ENCODE peak calls at places on chromosomes 1 and 21, in eight cellular contexts. P is left ventricle myocardium inferior; C is HCT116; R is PC-9; X is esophagus muscularis mucosa; N is CD8-positive, alpha-beta T cell; T is GM23338; F is tibial artery. W is an unnamed sample. For H3K27me3, the result is how much of the 10 kb centered on the place peaks cover.

GRCh38 chr1:183349201-183349711 is 68.9 kb downstream of the NMNAT2 start:
- DNase-seq in N (no peak), R (no peak), C (no peak), F (no peak), P (no peak), X (no peak), T (peak), W (no peak)

GRCh38 chr1:34028381-34029055 is 136.5 kb downstream of the CSMD2 start:
- DNase-seq in R (no peak), P (no peak), X (no peak), F (no peak), C (no peak), T (no peak), N (no peak), W (no peak)

GRCh38 chr1:239386453-239387303 is at the start of gene CHRM3:
- DNase-seq in N (no peak), R (no peak), X (no peak), T (peak), C (no peak), P (no peak), F (peak), W (peak)

GRCh38 chr1:21325731-21326387 is 35.6 kb upstream of the ECE1 start:
- DNase-seq in C (no peak), F (peak), R (no peak), P (no peak), N (no peak), T (no peak), X (no peak), W (no peak)

GRCh38 chr1:115332813-115333608 is 5.0 kb downstream of the NGF start:
- DNase-seq in C (no peak), F (peak), T (peak), P (no peak), X (no peak), R (no peak), N (no peak), W (no peak)

GRCh38 chr1:31815752-31816484 is at the start of gene SPOCD1:
- DNase-seq in R (peak), X (no peak), C (peak), T (peak), P (peak), N (peak), F (peak), W (peak)

GRCh38 chr1:56375184-56375837 is 204.1 kb downstream of the PLPP3 start:
- DNase-seq in X (peak), R (no peak), T (peak), F (no peak), N (no peak), P (no peak), C (no peak), W (no peak)

GRCh38 chr21:37914211-37914900 is 1.9 kb downstream of the KCNJ6 start:
- DNase-seq in F (no peak), N (no peak), R (no peak), C (no peak), P (no peak), X (no peak), T (peak), W (no peak)

GRCh38 chr1:83102630-83103071 is 896.3 kb downstream of the TTLL7 start:
- DNase-seq in X (no peak), C (no peak), P (no peak), F (no peak), T (peak), R (peak), N (no peak), W (no peak)

GRCh38 chr1:10586125-10586524 is 111.4 kb downstream of the PEX14 start:
- DNase-seq in C (no peak), F (no peak), T (no peak), R (no peak), X (no peak), N (no peak), P (no peak), W (no peak)

GRCh38 chr1:41241748-41242644 is at the start of gene SCMH1:
- DNase-seq in T (peak), R (peak), P (peak), X (no peak), N (peak), F (peak), C (no peak), W (peak)

GRCh38 chr1:17930635-17931034 is 175.5 kb downstream of the ACTL8 start:
- DNase-seq in R (no peak), F (no peak), N (no peak), C (no peak), P (peak), T (no peak), X (no peak), W (no peak)

GRCh38 chr1:8439015-8439702 is 121.2 kb downstream of the SLC45A1 start:
- DNase-seq in C (no peak), N (no peak), R (peak), F (peak), T (peak), P (peak), X (peak), W (peak)

GRCh38 chr1:206503591-206504362 is 3.6 kb upstream of the RASSF5 start:
- DNase-seq in C (peak), N (peak), F (peak), X (no peak), R (peak), P (no peak), T (no peak), W (no peak)

DNA sequence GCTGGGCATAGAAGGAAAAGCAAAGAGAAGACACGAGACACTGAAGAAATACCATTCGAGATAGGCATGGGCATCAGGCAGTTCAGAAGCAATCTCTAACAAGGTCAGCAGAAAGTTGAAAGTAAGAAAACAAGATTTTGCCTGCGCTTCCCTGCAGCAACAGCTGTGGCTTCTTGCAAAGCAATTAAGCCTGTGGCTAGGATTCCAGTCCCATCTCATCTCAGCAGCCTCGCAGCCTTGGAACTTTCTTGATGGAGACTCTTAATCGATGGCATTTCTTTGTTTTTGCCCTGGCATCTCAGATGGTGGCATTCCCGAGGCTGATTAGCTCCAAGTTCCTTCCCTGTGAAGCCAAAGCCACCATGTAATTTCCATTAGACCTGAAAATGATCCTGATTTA is 64.6 kb upstream of the SPAG17 start:
- DNase-seq in C (no peak), N (no peak), F (no peak), T (peak), P (no peak), R (no peak), X (no peak), W (no peak)
- H3K4me3 ChIP-seq in C (no peak), N (no peak), F (no peak), T (peak), P (no peak), R (no peak), X (no peak), W (no peak)

GRCh38 chr1:227185291-227185690 is 133.0 kb downstream of the CDC42BPA start:
- DNase-seq in X (no peak), C (no peak), P (no peak), N (no peak), R (no peak), F (no peak), T (peak), W (no peak)
- TF ChIP-seq CTCF in X (no peak), C (no peak), P (no peak), N (no peak), R (no peak), F (no peak), T (no peak), W (no peak)

GRCh38 chr1:177432897-177433296 is 262.1 kb downstream of the BRINP2 start:
- DNase-seq in C (no peak), T (peak), R (no peak), N (no peak), P (no peak), X (no peak), F (no peak), W (no peak)
- H3K27me3 ChIP-seq in C (under half), T (under half), R (under half), N (under half), P (half or more), X (under half), F (under half), W (under half)

GRCh38 chr1:111198836-111199235 is 1.6 kb downstream of the DENND2D start:
- DNase-seq in R (no peak), X (no peak), T (no peak), N (no peak), C (no peak), F (no peak), P (no peak), W (no peak)
- H3K4me3 ChIP-seq in R (no peak), X (peak), T (no peak), N (peak), C (no peak), F (peak), P (peak), W (no peak)

GRCh38 chr1:46551597-46552095 is at the start of gene KNCN:
- DNase-seq in P (no peak), R (no peak), C (no peak), X (no peak), F (peak), N (no peak), T (no peak), W (no peak)

GRCh38 chr1:46554236-46555080 is 3.0 kb upstream of the KNCN start:
- DNase-seq in N (no peak), F (no peak), C (no peak), T (no peak), R (no peak), X (no peak), P (no peak), W (no peak)

GRCh38 chr1:46555081-46555432 is 3.6 kb upstream of the KNCN start:
- DNase-seq in P (no peak), F (no peak), R (no peak), X (no peak), C (no peak), N (no peak), T (no peak), W (no peak)

GRCh38 chr1:46552357-46553237 is 1.1 kb upstream of the KNCN start:
- DNase-seq in C (no peak), X (no peak), T (no peak), P (no peak), F (peak), R (no peak), N (no peak), W (no peak)

DNA sequence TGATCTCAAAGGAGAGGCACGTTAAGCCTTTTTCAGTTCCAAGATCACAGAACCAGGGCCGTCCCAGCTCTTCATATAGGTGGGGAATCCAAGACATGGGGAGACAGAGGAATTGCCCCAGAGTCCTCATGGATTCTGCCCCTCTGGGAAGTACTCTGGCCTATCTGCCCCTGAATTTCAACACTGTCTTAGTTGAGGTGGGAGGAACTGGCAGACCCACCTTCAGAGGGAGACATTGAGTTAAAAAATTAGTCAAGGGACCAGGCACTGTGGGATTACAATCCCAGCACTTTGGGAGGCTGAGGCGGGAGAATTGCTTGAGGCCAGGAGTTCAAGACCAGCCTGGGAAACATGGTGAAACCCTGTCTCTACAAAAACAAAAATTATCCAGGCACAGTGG is 2.1 kb upstream of the KNCN start:
- DNase-seq in T (no peak), X (no peak), C (no peak), P (no peak), N (no peak), R (no peak), F (no peak), W (no peak)
- TF ChIP-seq CTCF in T (peak), X (no peak), C (no peak), P (no peak), N (no peak), R (no peak), F (no peak), W (no peak)

DNA sequence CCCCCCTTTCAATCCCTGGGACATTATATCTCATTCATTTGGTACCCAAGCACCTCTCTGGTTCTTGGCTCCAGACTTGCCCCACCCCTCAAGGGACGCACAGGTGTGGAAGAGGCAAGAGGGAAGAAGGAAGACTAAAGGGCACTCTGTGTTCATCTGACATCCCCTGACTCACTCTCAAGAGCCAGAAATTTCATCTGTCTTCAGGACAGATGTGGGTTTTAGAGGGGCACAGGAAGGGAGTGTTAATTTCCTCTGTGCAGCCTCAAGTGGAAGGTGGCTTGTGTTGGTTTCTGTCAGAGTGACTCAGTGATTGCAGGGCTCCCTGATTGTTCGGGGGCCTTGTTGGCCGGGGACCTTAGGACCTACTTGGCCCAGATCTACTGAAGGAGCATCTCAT is 2.4 kb downstream of the C2CD4D start:
- DNase-seq in X (no peak), T (no peak), R (no peak), F (no peak), P (no peak), N (peak), C (no peak), W (no peak)
- H3K27me3 ChIP-seq in X (under half), T (under half), R (under half), F (under half), P (half or more), N (under half), C (under half), W (under half)

GRCh38 chr1:151158751-151159251 is 2.4 kb downstream of the TNFAIP8L2 start:
- DNase-seq in P (no peak), F (no peak), R (no peak), C (no peak), T (peak), N (no peak), X (no peak), W (no peak)
- H3K4me3 ChIP-seq in P (no peak), F (no peak), R (no peak), C (no peak), T (no peak), N (peak), X (no peak), W (no peak)

GRCh38 chr1:99969729-99970591 is at the start of gene SLC35A3:
- DNase-seq in T (peak), R (peak), F (peak), P (peak), X (no peak), N (peak), C (peak), W (peak)
- TF ChIP-seq CTCF in T (peak), R (no peak), F (no peak), P (no peak), X (no peak), N (no peak), C (no peak), W (peak)

DNA sequence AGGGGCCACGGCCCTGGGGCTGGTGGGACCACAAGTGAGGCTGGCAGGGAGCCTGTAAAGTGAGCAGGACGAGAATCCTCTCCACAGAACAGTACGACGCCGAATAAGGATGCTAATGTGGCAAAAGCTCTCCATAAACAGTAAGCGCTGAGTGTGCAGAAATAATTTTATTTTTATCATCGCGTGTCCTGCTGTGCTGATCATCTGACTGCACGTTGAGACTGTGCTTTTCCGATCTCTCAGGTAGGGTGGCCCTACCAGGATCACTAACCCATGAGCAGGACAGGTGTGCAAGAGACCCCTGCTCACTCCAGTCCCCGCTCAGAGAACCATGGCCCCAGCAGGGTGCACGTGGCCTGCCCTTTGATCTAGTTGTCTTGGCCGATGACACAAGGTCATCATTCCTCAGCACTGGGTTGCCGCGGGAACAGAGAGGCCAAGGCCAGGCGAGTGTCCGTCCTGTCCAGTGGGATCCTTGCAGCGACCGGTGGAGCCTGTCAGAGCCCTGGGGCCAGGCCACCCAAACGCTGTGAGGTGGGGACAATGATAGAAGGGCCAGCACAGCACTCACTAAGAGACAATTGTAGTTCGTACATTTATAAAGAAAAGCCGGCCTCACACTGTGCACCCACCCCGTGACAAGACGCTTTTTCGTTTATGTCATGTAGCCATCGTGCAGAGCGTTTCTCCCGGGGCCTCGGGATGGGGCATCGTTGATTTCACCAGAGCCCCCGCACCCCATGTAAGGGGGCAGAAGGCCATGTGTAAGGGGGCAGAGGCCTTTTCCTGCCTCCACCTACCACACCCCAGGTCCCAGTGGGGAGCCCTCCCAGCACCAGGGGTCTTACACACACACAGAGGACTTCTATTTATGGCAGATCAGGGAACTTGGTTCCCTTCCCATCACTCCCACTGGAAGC is 52.7 kb upstream of the ADARB1 start:
- DNase-seq in R (no peak), N (no peak), X (no peak), T (no peak), C (no peak), P (no peak), F (no peak), W (peak)
- H3K27me3 ChIP-seq in R (under half), N (under half), X (under half), T (under half), C (under half), P (under half), F (under half), W (under half)

DNA sequence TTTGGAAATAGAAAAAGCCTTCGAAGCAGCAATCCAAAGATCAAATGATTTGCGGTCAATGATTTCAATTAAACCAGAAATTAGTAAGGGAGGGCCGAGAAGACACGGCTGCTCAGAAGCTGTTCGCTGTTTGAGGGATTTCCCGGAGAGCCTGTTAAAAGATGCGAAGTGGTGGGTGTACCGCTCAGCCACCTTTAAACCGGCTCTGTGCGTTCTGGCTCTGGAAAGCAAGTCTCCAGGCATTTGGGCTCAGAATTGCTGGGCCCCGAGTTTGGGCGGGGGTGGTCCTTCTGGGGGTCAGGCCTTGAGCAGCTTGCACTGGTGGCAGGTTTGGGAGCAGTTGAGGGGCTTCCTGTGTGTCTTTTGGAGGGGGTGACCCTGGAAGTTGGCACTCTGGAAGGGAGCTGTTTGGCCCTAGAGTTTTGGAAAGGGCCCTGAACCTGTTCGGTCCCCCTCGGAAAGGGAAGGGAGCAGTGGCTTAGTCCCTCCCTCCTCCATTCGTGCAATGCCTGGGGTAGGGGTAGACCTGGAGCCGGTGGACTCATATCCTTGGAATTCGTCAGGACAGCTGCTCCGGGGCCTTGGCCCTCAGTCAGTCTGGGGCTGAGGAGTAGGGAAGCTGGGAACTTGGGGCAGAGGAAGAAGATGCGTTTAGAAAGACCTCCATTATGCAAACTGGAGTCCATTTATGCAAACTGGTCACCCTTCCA is 3.2 kb downstream of the SIM2 start:
- DNase-seq in P (no peak), C (no peak), R (no peak), T (peak), F (no peak), N (no peak), X (no peak), W (no peak)
- H3K4me3 ChIP-seq in P (no peak), C (peak), R (peak), T (peak), F (no peak), N (no peak), X (peak), W (no peak)

W was measured in BE2C.